ENCODE peak calls at places on chromosomes 3 and 15, in nine cellular contexts. Z, B, M, G, Y, L, W, O and R are unnamed samples.

GRCh38 chr15:101050647-101051290 is 131.6 kb downstream of the LRRK1 start:
- DNase-seq in M (no peak), L (no peak), O (no peak), W (no peak), G (no peak), Y (no peak), Z (no peak), B (no peak), R (no peak)

GRCh38 chr3:101827211-101828174 is 21.8 kb upstream of the NFKBIZ start:
- DNase-seq in L (peak), G (peak), B (peak), O (no peak), Z (peak), M (peak), Y (peak), W (peak), R (peak)

GRCh38 chr3:23655749-23656148 is 150.0 kb upstream of the UBE2E1 start:
- DNase-seq in L (no peak), Z (no peak), O (no peak), G (no peak), Y (no peak), W (no peak), B (no peak), M (no peak), R (no peak)

GRCh38 chr3:59654953-59655430 is 605.2 kb upstream of the CFAP20DC start:
- DNase-seq in M (no peak), L (no peak), Y (no peak), O (no peak), B (no peak), W (no peak), Z (no peak), G (no peak), R (no peak)

GRCh38 chr15:89307791-89308190 is 26.8 kb downstream of the POLG start:
- DNase-seq in L (peak), Z (no peak), B (no peak), M (peak), Y (no peak), G (no peak), O (no peak), W (no peak), R (no peak)

GRCh38 chr3:135862361-135862760 is 103.2 kb upstream of the PPP2R3A start:
- DNase-seq in Z (no peak), M (no peak), O (no peak), Y (no peak), W (no peak), B (no peak), L (no peak), G (no peak), R (no peak)

GRCh38 chr3:2334921-2335320 is 236.3 kb downstream of the CNTN4 start:
- DNase-seq in G (no peak), Y (no peak), L (no peak), O (no peak), M (no peak), W (no peak), Z (no peak), B (no peak), R (no peak)

GRCh38 chr15:37019479-37020433 is 80.6 kb downstream of the MEIS2 start:
- DNase-seq in W (no peak), Y (peak), G (no peak), L (no peak), Z (no peak), M (peak), B (no peak), O (no peak), R (no peak)

GRCh38 chr3:148205945-148206845 is 491.5 kb upstream of the AGTR1 start:
- DNase-seq in O (no peak), Y (no peak), G (no peak), M (no peak), Z (no peak), B (no peak), W (no peak), L (no peak), R (no peak)

GRCh38 chr3:71101014-71101413 is 482.5 kb downstream of the FOXP1 start:
- DNase-seq in Z (peak), W (no peak), M (peak), G (no peak), B (no peak), L (peak), Y (no peak), O (no peak), R (no peak)